ENCODE peak calls at places on chromosomes 3 and 15, in five cellular contexts. B, P, Q, Y and E are unnamed samples.
A peak's percentile ranks its signal among the peaks of the same experiment; 100 is the strongest.

GRCh38 chr3:64908292-64908691 is 220.5 kb upstream of the ADAMTS9 start:
- DNase-seq in Q (peak; percentile 73), Y (no peak), B (no peak), P (peak; percentile 50), E (no peak)

GRCh38 chr15:62059818-62060115 is 480 bp downstream of the VPS13C start:
- DNase-seq in B (no peak), Q (peak; percentile 48), P (no peak), Y (peak; percentile 93), E (peak; percentile 89)

GRCh38 chr3:27484002-27484844 is at the start of gene SLC4A7:
- DNase-seq in P (peak; percentile 68), B (peak; percentile 87), Y (peak; percentile 96), Q (peak; percentile 97), E (peak; percentile 98)

GRCh38 chr3:31885235-31885634 is 95.8 kb downstream of the OSBPL10 start:
- DNase-seq in P (no peak), Q (no peak), B (no peak), Y (no peak), E (no peak)

GRCh38 chr3:161991901-161992300 is 495.3 kb downstream of the OTOL1 start:
- DNase-seq in Q (no peak), P (no peak), B (no peak), Y (no peak), E (no peak)

GRCh38 chr15:67242665-67243064 is 11.8 kb downstream of the AAGAB start:
- DNase-seq in Q (no peak), P (no peak), Y (no peak), B (no peak), E (no peak)

GRCh38 chr3:50237133-50237651 is 1.2 kb downstream of the GNAI2 start:
- DNase-seq in Y (peak; percentile 35), Q (no peak), P (no peak), B (no peak), E (peak; percentile 63)

GRCh38 chr3:109268181-109268580 is 48.1 kb downstream of the DPPA2 start:
- DNase-seq in B (no peak), Y (no peak), P (no peak), Q (no peak), E (no peak)

GRCh38 chr3:131110087-131110486 is 83.4 kb downstream of the NEK11 start:
- DNase-seq in Y (no peak), B (no peak), Q (no peak), P (peak; percentile 68), E (no peak)

GRCh38 chr15:74937226-74937601 is 659 bp downstream of the COX5A start:
- DNase-seq in P (no peak), Q (no peak), Y (no peak), B (no peak), E (peak; percentile 77)

GRCh38 chr15:91032919-91033803 is 10.8 kb upstream of the VPS33B start:
- DNase-seq in Y (peak; percentile 92), P (no peak), Q (peak; percentile 34), B (no peak), E (peak; percentile 82)